ENCODE peak calls at places on chromosomes 11 and 22, in four cellular contexts. Z is tibial artery, W is SK-N-DZ, E is fibroblast of the aortic adventitia. F is an unnamed sample.

GRCh38 chr22:45485271-45485670 is 17.4 kb upstream of the FBLN1 start:
- DNase-seq in W (no peak), Z (no peak), E (no peak), F (no peak)

GRCh38 chr11:27217948-27218410 is 145.0 kb downstream of the CCDC34 start:
- DNase-seq in Z (no peak), E (peak; percentile 90), W (peak; percentile 38), F (peak; percentile 78)

GRCh38 chr22:27804683-27805297 is 3.2 kb upstream of the MN1 start:
- DNase-seq in E (peak; percentile 78), Z (peak; percentile 85), W (peak; percentile 58), F (peak; percentile 68)

GRCh38 chr11:74849525-74850391 is 99.1 kb downstream of the XRRA1 start:
- DNase-seq in E (peak; percentile 72), W (no peak), Z (no peak), F (no peak)

GRCh38 chr22:48475661-48476345 is 1351.9 kb downstream of the BRD1 start:
- DNase-seq in E (no peak), Z (no peak), W (no peak), F (no peak)

GRCh38 chr11:64285885-64286800 is 495 bp downstream of the GPR137 start:
- DNase-seq in W (no peak), Z (no peak), E (no peak), F (no peak)

GRCh38 chr22:46433318-46433717 is 97.8 kb downstream of the TRMU start:
- DNase-seq in W (no peak), E (no peak), Z (no peak), F (no peak)

GRCh38 chr11:125625225-125625593 is 246 bp downstream of the CHEK1 start:
- DNase-seq in W (no peak), E (peak; percentile 68), Z (no peak), F (no peak)

GRCh38 chr11:91860661-91861060 is 364.0 kb upstream of the FAT3 start:
- DNase-seq in W (no peak), E (no peak), Z (no peak), F (peak; percentile 17)

GRCh38 chr22:28951969-28952521 is 68.7 kb downstream of the ZNRF3 start:
- DNase-seq in E (peak; percentile 77), Z (peak; percentile 65), W (no peak), F (peak; percentile 30)

GRCh38 chr11:122721964-122722266 is 66.4 kb downstream of the UBASH3B start:
- DNase-seq in E (peak; percentile 73), W (no peak), Z (no peak), F (no peak)

GRCh38 chr11:69392104-69392653 is 89.3 kb upstream of the LINC01488 start:
- DNase-seq in W (no peak), Z (no peak), E (no peak), F (no peak)

GRCh38 chr22:38236786-38237185 is 35.0 kb downstream of the MAFF start:
- DNase-seq in W (no peak), E (no peak), Z (no peak), F (no peak)

GRCh38 chr11:57571631-57572030 is 4.2 kb upstream of the UBE2L6 start:
- DNase-seq in W (no peak), Z (no peak), E (no peak), F (no peak)

GRCh38 chr11:64654958-64655541 is 64.0 kb downstream of the SLC22A12 start:
- DNase-seq in Z (no peak), E (no peak), W (no peak), F (no peak)

GRCh38 chr11:122676638-122677037 is 21.1 kb downstream of the UBASH3B start:
- DNase-seq in W (no peak), E (no peak), Z (no peak), F (no peak)

GRCh38 chr22:39808087-39808486 is 85.5 kb downstream of the ENTHD1 start:
- DNase-seq in Z (no peak), W (no peak), E (peak; percentile 30), F (peak; percentile 50)

GRCh38 chr11:92204731-92205130 is 19.9 kb upstream of the FAT3 start:
- DNase-seq in Z (no peak), W (no peak), E (peak; percentile 23), F (no peak)

GRCh38 chr11:119693253-119693815 is 35.7 kb downstream of the NECTIN1 start:
- DNase-seq in W (no peak), Z (no peak), E (no peak), F (peak; percentile 27)

GRCh38 chr11:44928144-44928543 is 22.5 kb downstream of the TP53I11 start:
- DNase-seq in E (no peak), W (peak; percentile 52), Z (no peak), F (peak; percentile 40)

GRCh38 chr11:7415537-7415817 is 69.8 kb upstream of the OLFML1 start:
- DNase-seq in Z (no peak), W (no peak), E (no peak), F (no peak)

GRCh38 chr11:94665116-94665659 is 98.0 kb downstream of the PIWIL4 start:
- DNase-seq in Z (no peak), E (no peak), W (peak; percentile 31), F (no peak)

GRCh38 chr11:820655-821512 is 2.2 kb downstream of the PNPLA2 start:
- DNase-seq in W (no peak), Z (peak; percentile 97), E (peak; percentile 63), F (no peak)

GRCh38 chr22:30485362-30485988 is 13.7 kb upstream of the SEC14L3 start:
- DNase-seq in W (peak; percentile 46), E (peak; percentile 54), Z (no peak), F (peak; percentile 69)

GRCh38 chr22:46563381-46564083 is 26.1 kb upstream of the CELSR1 start:
- DNase-seq in Z (peak; percentile 81), E (peak; percentile 49), W (peak; percentile 96), F (peak; percentile 94)

GRCh38 chr11:47843354-47844060 is 4.6 kb downstream of the NUP160 start:
- DNase-seq in W (no peak), E (peak; percentile 20), Z (no peak), F (no peak)

GRCh38 chr22:19888131-19888746 is 33.6 kb upstream of the GNB1L start:
- DNase-seq in W (no peak), Z (no peak), E (no peak), F (no peak)

GRCh38 chr11:10807629-10808552 is 835 bp downstream of the EIF4G2 start:
- DNase-seq in Z (peak; percentile 87), E (peak; percentile 62), W (peak; percentile 42), F (peak; percentile 49)

GRCh38 chr11:71086687-71087258 is 165.6 kb downstream of the SHANK2 start:
- DNase-seq in E (peak; percentile 16), W (peak; percentile 10), Z (no peak), F (peak; percentile 67)

GRCh38 chr22:24450600-24450999 is 23.2 kb downstream of the ADORA2A start:
- DNase-seq in E (no peak), W (peak; percentile 97), Z (peak; percentile 24), F (peak; percentile 98)

GRCh38 chr22:28116261-28116673 is 197.2 kb upstream of the PITPNB start:
- DNase-seq in W (no peak), Z (peak; percentile 74), E (peak; percentile 95), F (no peak)

GRCh38 chr11:1906623-1907423 is 12.7 kb upstream of the TNNT3 start:
- DNase-seq in E (no peak), Z (no peak), W (no peak), F (no peak)

GRCh38 chr11:79062814-79063762 is 377.7 kb downstream of the TENM4 start:
- DNase-seq in Z (no peak), W (peak; percentile 60), E (peak; percentile 48), F (peak; percentile 87)

GRCh38 chr11:75029836-75030631 is 41.3 kb downstream of the NEU3 start:
- DNase-seq in E (no peak), W (peak; percentile 74), Z (no peak), F (no peak)

GRCh38 chr11:86034710-86035109 is 34.2 kb downstream of the PICALM start:
- DNase-seq in E (no peak), W (no peak), Z (no peak), F (no peak)

GRCh38 chr11:69321877-69322350 is 28.0 kb downstream of the MYEOV start:
- DNase-seq in E (peak; percentile 97), Z (peak; percentile 72), W (no peak), F (peak; percentile 2)

GRCh38 chr11:79438631-79439429 is 2.0 kb downstream of the TENM4 start:
- DNase-seq in W (peak; percentile 50), Z (peak; percentile 71), E (peak; percentile 49), F (peak; percentile 25)

F was measured in NCI-H82.